ENCODE peak calls at places on chromosomes 13 and 19, in five cellular contexts. Y, I, N, B and F are unnamed samples.

GRCh38 chr19:3224346-3225325 is at the start of gene CELF5:
- DNase-seq in B (no peak), Y (no peak), N (no peak), I (no peak), F (no peak)

GRCh38 chr13:28819748-28820098 is 416 bp upstream of the MTUS2 start:
- DNase-seq in Y (no peak), I (no peak), B (peak; percentile 24), N (no peak), F (no peak)

GRCh38 chr19:29045708-29046107 is 167.2 kb downstream of the UQCRFS1 start:
- DNase-seq in I (no peak), B (no peak), N (no peak), Y (no peak), F (no peak)

GRCh38 chr13:111211789-111212516 is 96.8 kb downstream of the ARHGEF7 start:
- DNase-seq in N (no peak), Y (no peak), I (no peak), B (peak; percentile 59), F (no peak)

GRCh38 chr19:51701468-51702100 is 8.5 kb downstream of the SPACA6 start:
- DNase-seq in Y (no peak), N (no peak), B (no peak), I (peak; percentile 18), F (no peak)

GRCh38 chr19:52640916-52641315 is 2.8 kb upstream of the ZNF83 start:
- DNase-seq in Y (no peak), N (no peak), I (no peak), B (no peak), F (no peak)

GRCh38 chr19:15124572-15125231 is 17.5 kb downstream of the SYDE1 start:
- DNase-seq in Y (no peak), B (no peak), I (no peak), N (no peak), F (no peak)

GRCh38 chr13:100436099-100436498 is 152.5 kb downstream of the GGACT start:
- DNase-seq in B (no peak), N (no peak), I (no peak), Y (no peak), F (no peak)

GRCh38 chr13:84126671-84127171 is 244.4 kb upstream of the SLITRK1 start:
- DNase-seq in B (no peak), Y (no peak), I (no peak), N (no peak), F (no peak)

GRCh38 chr19:6090634-6091033 is 19.7 kb downstream of the RFX2 start:
- DNase-seq in I (no peak), N (no peak), Y (no peak), B (no peak), F (no peak)

GRCh38 chr19:28917661-28918060 is 295.3 kb downstream of the UQCRFS1 start:
- DNase-seq in I (no peak), Y (no peak), B (no peak), N (no peak), F (no peak)

GRCh38 chr13:30388401-30389283 is 33.7 kb upstream of the UBE2L5 start:
- DNase-seq in Y (no peak), B (no peak), I (no peak), N (no peak), F (no peak)

GRCh38 chr13:32026619-32027018 is 5.0 kb upstream of the FRY start:
- DNase-seq in B (no peak), Y (no peak), N (no peak), I (no peak), F (no peak)

GRCh38 chr13:32969516-32969941 is 46.7 kb upstream of the KL start:
- DNase-seq in Y (no peak), I (no peak), B (peak; percentile 68), N (peak; percentile 30), F (peak; percentile 9)

GRCh38 chr13:22461854-22462565 is 718.8 kb upstream of the SGCG start:
- DNase-seq in I (no peak), N (no peak), Y (no peak), B (no peak), F (no peak)

GRCh38 chr19:15812059-15812722 is 3.3 kb downstream of the OR10H1 start:
- DNase-seq in I (no peak), B (no peak), N (no peak), Y (no peak), F (no peak)

GRCh38 chr19:28012361-28012760 is 1200.6 kb downstream of the UQCRFS1 start:
- DNase-seq in N (no peak), Y (no peak), B (no peak), I (no peak), F (no peak)

GRCh38 chr19:1455336-1456120 is 5.6 kb downstream of the APC2 start:
- DNase-seq in Y (no peak), N (peak; percentile 37), B (peak; percentile 77), I (no peak), F (no peak)

GRCh38 chr19:6374179-6374709 is 1.5 kb downstream of the PSPN start:
- DNase-seq in B (no peak), N (no peak), I (no peak), Y (no peak), F (no peak)

GRCh38 chr13:33026489-33027152 is 10.4 kb downstream of the KL start:
- DNase-seq in Y (no peak), N (no peak), I (no peak), B (no peak), F (no peak)

GRCh38 chr13:33262069-33262487 is 23.5 kb downstream of the STARD13 start:
- DNase-seq in I (no peak), Y (no peak), B (peak; percentile 68), N (peak; percentile 47), F (no peak)

GRCh38 chr19:11382898-11383705 is 1.0 kb downstream of the EPOR start:
- DNase-seq in B (peak; percentile 27), N (peak; percentile 15), I (no peak), Y (peak; percentile 39), F (no peak)

GRCh38 chr13:46385946-46386345 is 1.1 kb downstream of the RUBCNL start:
- DNase-seq in I (no peak), N (no peak), Y (no peak), B (no peak), F (no peak)

GRCh38 chr19:51440846-51441409 is 17.3 kb downstream of the SIGLEC8 start:
- DNase-seq in N (peak; percentile 5), I (no peak), B (no peak), Y (no peak), F (no peak)

GRCh38 chr19:8512115-8512967 is 1.6 kb downstream of the ZNF414 start:
- DNase-seq in I (no peak), N (no peak), B (peak; percentile 25), Y (no peak), F (no peak)

DNA sequence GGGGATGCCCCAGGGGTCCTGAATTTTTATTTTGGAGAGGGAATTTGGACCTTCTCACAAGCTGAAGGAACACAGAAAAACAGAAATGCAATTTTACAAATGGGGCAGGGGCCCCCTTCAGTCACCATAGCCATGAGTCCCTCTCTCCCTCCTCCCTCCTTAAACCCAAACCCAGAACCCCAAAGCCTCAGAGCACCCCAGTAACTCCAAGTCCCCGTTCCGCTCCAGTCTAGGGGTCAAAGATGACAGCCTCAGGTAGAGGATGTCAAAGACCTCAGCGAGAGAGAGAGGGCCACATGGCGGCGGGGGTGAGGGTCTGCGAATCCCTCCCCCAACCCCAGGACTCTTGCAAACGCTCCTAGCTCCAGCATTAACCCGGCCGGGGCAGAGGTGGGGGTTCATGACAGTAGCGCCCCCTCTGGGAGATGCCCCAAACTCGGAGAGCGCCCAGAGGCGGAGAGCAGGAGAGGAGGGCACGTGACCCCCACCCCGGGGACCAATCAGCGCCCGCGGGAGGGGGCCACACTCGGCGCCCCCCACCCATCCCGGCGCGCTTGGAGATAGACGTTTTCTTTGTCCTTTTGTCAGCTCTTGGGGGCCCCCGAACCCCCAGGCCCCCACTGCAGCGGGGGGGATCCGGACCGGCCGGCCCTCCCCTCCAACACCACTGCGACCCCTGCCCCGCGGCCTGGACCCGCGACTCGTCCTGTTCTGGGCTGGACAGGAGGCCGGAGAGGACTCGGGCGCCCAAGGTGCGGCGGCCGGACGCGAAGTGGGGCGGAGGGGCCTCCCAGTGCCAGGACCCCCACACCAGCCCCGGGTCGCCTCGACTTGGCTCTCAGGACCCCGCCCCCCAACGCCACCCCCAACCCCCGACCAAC is 20.8 kb upstream of the SEMA6B start:
- DNase-seq in N (no peak), I (no peak), B (no peak), Y (no peak), F (no peak)
- TF ChIP-seq CTCF in N (peak; percentile 45), I (no peak), B (peak; percentile 14), Y (no peak), F (peak; percentile 31)

DNA sequence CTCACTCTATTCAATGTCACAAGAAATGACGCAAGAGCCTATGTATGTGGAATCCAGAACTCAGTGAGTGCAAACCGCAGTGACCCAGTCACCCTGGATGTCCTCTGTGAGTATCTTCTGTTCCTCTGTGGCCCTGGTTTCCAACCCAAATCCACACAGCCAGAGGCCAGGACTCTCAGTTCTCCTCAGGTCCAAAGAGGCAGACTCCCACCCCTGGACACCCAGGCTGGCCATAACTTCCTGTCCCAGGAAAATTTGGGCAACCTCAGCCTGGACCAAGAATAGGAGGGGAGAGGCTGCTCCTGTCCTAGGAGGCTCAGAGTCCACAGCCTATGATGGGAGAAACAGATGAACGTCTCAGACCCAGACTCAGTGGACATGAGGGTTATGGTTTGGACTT is 11.7 kb downstream of the CEACAM5 start:
- DNase-seq in B (no peak), I (no peak), N (no peak), Y (no peak), F (no peak)
- TF ChIP-seq CTCF in B (no peak), I (no peak), N (no peak), Y (no peak), F (no peak)

DNA sequence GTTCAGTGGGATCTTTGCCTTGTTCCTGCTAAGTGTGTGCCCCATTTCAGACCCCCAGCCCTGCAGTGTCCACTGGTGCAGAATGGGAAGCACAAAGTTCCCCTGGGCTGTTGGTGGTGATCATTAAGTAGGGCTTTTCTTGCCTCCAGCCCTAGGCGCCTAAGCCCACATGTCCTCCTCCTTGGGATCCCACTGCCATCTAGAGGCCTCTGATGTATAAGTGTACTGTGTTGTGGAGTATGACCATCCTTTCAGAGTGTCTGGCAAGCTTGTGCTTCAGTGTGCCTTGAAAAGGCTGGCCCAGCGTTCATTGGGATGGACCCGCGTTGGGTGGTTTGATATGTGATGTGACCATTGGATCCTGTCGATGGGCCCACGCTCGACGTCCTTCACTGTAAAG is 71.2 kb downstream of the WASF3 start:
- DNase-seq in B (peak; percentile 72), Y (no peak), N (peak; percentile 45), I (no peak), F (no peak)
- TF ChIP-seq CTCF in B (peak; percentile 33), Y (no peak), N (peak; percentile 55), I (no peak), F (peak; percentile 21)

DNA sequence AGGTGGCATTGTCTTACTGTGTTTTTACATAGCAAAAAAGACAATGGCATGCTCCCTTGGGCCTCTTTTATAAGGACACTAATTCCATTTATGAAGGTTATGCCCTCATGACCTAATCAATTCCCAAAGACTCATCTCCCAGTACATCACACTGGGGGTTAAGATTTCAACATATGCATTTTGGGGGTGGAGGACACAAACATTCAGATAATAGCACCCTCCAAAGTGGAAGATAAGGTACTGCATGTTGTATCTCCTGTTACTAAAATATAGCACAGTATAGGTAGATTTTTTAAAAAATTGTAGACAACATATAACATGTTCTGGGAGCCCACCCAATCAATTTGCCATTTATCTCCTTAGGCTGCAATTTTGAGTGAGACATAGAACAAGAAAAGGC is 221.2 kb downstream of the LIG4 start:
- DNase-seq in N (no peak), Y (no peak), B (no peak), I (no peak), F (no peak)
- TF ChIP-seq CTCF in N (no peak), Y (no peak), B (no peak), I (no peak), F (no peak)